ENCODE peak calls at places on chromosome 5, in five cellular contexts. X, C, B, J and E are unnamed samples.

GRCh38 chr5:169577966-169578365 is 5.6 kb upstream of the SPDL1 start:
- DNase-seq in B (no peak), J (no peak), X (peak), C (no peak), E (no peak)

GRCh38 chr5:115810776-115811175 is 5.7 kb downstream of the CDO1 start:
- DNase-seq in C (no peak), B (no peak), X (no peak), J (no peak), E (no peak)

GRCh38 chr5:87127956-87128687 is 139.6 kb upstream of the RASA1 start:
- DNase-seq in X (no peak), J (no peak), C (no peak), B (no peak), E (no peak)

GRCh38 chr5:173515526-173515925 is 100.9 kb downstream of the BOD1 start:
- DNase-seq in B (no peak), C (no peak), X (no peak), J (peak), E (no peak)

GRCh38 chr5:83701886-83702285 is 18.8 kb downstream of the HAPLN1 start:
- DNase-seq in J (no peak), C (no peak), B (no peak), X (no peak), E (no peak)

GRCh38 chr5:153794327-153794726 is 244.4 kb downstream of the FAM114A2 start:
- DNase-seq in J (no peak), B (no peak), C (no peak), X (no peak), E (no peak)

GRCh38 chr5:126829098-126829497 is 52.2 kb downstream of the LMNB1 start:
- DNase-seq in J (no peak), C (no peak), B (no peak), X (no peak), E (no peak)

GRCh38 chr5:4018968-4019766 is 423.5 kb downstream of the IRX1 start:
- DNase-seq in B (no peak), C (no peak), X (no peak), J (no peak), E (no peak)

GRCh38 chr5:32499261-32499660 is 54.7 kb upstream of the ZFR start:
- DNase-seq in C (no peak), B (no peak), X (no peak), J (no peak), E (no peak)

GRCh38 chr5:175700991-175701390 is 43.1 kb downstream of the HRH2 start:
- DNase-seq in J (no peak), X (peak), C (no peak), B (no peak), E (no peak)

GRCh38 chr5:104757915-104758314 is 1195.3 kb upstream of the NUDT12 start:
- DNase-seq in B (no peak), X (no peak), J (no peak), C (no peak), E (no peak)

GRCh38 chr5:133469252-133469651 is 143.1 kb downstream of the FSTL4 start:
- DNase-seq in X (no peak), J (no peak), B (no peak), C (no peak), E (no peak)

GRCh38 chr5:77311217-77311571 is 100.7 kb downstream of the PDE8B start:
- DNase-seq in X (no peak), B (no peak), C (no peak), J (no peak), E (no peak)

GRCh38 chr5:137515238-137515637 is 16.1 kb upstream of the SPOCK1 start:
- DNase-seq in B (no peak), J (no peak), C (no peak), X (no peak), E (peak)

GRCh38 chr5:134142806-134143205 is 28.3 kb downstream of the TCF7 start:
- DNase-seq in X (no peak), C (peak), J (peak), B (peak), E (no peak)

GRCh38 chr5:129217179-129217578 is 122.6 kb downstream of the ISOC1 start:
- DNase-seq in J (no peak), C (no peak), X (no peak), B (no peak), E (no peak)

GRCh38 chr5:113050606-113051391 is 74.2 kb downstream of the DCP2 start:
- DNase-seq in J (no peak), B (no peak), C (no peak), X (no peak), E (no peak)

GRCh38 chr5:148653840-148654781 is at the start of gene HTR4:
- DNase-seq in B (peak), J (peak), C (no peak), X (peak), E (no peak)

GRCh38 chr5:4540375-4541173 is 599.6 kb upstream of the ADAMTS16 start:
- DNase-seq in B (no peak), X (no peak), J (no peak), C (no peak), E (no peak)

GRCh38 chr5:172420215-172420934 is 34.0 kb downstream of the SH3PXD2B start:
- DNase-seq in C (peak), X (no peak), J (peak), B (peak), E (peak)

GRCh38 chr5:88659529-88660325 is 223.3 kb downstream of the MEF2C start:
- DNase-seq in C (no peak), J (peak), X (no peak), B (no peak), E (no peak)

GRCh38 chr5:57976506-57976905 is 483.4 kb downstream of the PLK2 start:
- DNase-seq in B (no peak), C (no peak), X (no peak), J (no peak), E (no peak)

GRCh38 chr5:159049844-159050318 is 49.8 kb downstream of the EBF1 start:
- DNase-seq in J (no peak), C (no peak), B (no peak), X (peak), E (no peak)

GRCh38 chr5:145847499-145848497 is 12.7 kb upstream of the PRELID2 start:
- DNase-seq in C (no peak), B (no peak), J (no peak), X (no peak), E (no peak)

GRCh38 chr5:27906911-27907590 is 868.7 kb upstream of the CDH9 start:
- DNase-seq in J (no peak), C (no peak), X (no peak), B (no peak), E (no peak)

GRCh38 chr5:52269395-52269794 is 518.3 kb upstream of the ITGA1 start:
- DNase-seq in B (no peak), J (no peak), C (no peak), X (no peak), E (no peak)

GRCh38 chr5:98763001-98763630 is 10.3 kb upstream of the RGMB start:
- DNase-seq in B (no peak), J (no peak), X (no peak), C (no peak), E (no peak)

GRCh38 chr5:123359866-123360569 is 63.2 kb downstream of the CEP120 start:
- DNase-seq in C (no peak), X (no peak), J (no peak), B (no peak), E (no peak)

GRCh38 chr5:1074816-1075554 is 36.9 kb downstream of the SLC12A7 start:
- DNase-seq in B (no peak), X (no peak), J (no peak), C (no peak), E (no peak)

GRCh38 chr5:113217619-113218184 is 217.1 kb downstream of the TSSK1B start:
- DNase-seq in B (no peak), X (no peak), J (no peak), C (no peak), E (no peak)

GRCh38 chr5:138545919-138546562 is 3.0 kb upstream of the ETF1 start:
- DNase-seq in B (no peak), C (no peak), X (no peak), J (no peak), E (no peak)

GRCh38 chr5:170333161-170333909 is 35.8 kb upstream of the LCP2 start:
- DNase-seq in X (no peak), J (peak), C (peak), B (no peak), E (no peak)

GRCh38 chr5:9480499-9480898 is 65.4 kb downstream of the SEMA5A start:
- DNase-seq in C (no peak), B (no peak), X (no peak), J (no peak), E (no peak)

GRCh38 chr5:81631124-81631523 is 119.8 kb downstream of the SSBP2 start:
- DNase-seq in B (no peak), X (no peak), C (no peak), J (no peak), E (no peak)

GRCh38 chr5:39205550-39205949 is 13.8 kb downstream of the FYB1 start:
- DNase-seq in X (no peak), B (no peak), J (no peak), C (no peak), E (no peak)

GRCh38 chr5:39206630-39207319 is 12.6 kb downstream of the FYB1 start:
- DNase-seq in J (no peak), C (no peak), B (no peak), X (no peak), E (no peak)

GRCh38 chr5:39209924-39210323 is 9.4 kb downstream of the FYB1 start:
- DNase-seq in J (no peak), B (no peak), X (no peak), C (peak), E (no peak)

GRCh38 chr5:39208471-39208870 is 10.9 kb downstream of the FYB1 start:
- DNase-seq in J (no peak), C (no peak), X (no peak), B (no peak), E (no peak)

GRCh38 chr5:39207628-39208027 is 11.7 kb downstream of the FYB1 start:
- DNase-seq in C (no peak), X (no peak), J (no peak), B (no peak), E (no peak)
- H3K27ac ChIP-seq in C (no peak), X (no peak), J (no peak), B (no peak), E (no peak)

GRCh38 chr5:17187401-17187800 is 30.0 kb upstream of the BASP1 start:
- DNase-seq in J (no peak), X (no peak), C (no peak), B (no peak), E (no peak)

GRCh38 chr5:17189381-17190036 is 27.9 kb upstream of the BASP1 start:
- DNase-seq in J (peak), X (peak), B (peak), C (peak), E (peak)

GRCh38 chr5:17190799-17191391 is 26.5 kb upstream of the BASP1 start:
- DNase-seq in B (no peak), X (no peak), C (no peak), J (no peak), E (no peak)

GRCh38 chr5:17192191-17192590 is 25.2 kb upstream of the BASP1 start:
- DNase-seq in B (no peak), C (no peak), X (no peak), J (no peak), E (no peak)

GRCh38 chr5:17190242-17190778 is 27.1 kb upstream of the BASP1 start:
- DNase-seq in C (no peak), J (no peak), B (peak), X (peak), E (peak)
- TF ChIP-seq POLR2AphosphoS5 in C (peak), J (no peak), B (peak), X (no peak), E (no peak)

GRCh38 chr5:150155258-150156032 is at the start of gene PDGFRB:
- DNase-seq in X (peak), B (peak), J (peak), C (peak), E (peak)

GRCh38 chr5:150153957-150154617 is 1.6 kb downstream of the PDGFRB start:
- DNase-seq in C (no peak), B (no peak), J (peak), X (no peak), E (no peak)

GRCh38 chr5:150154618-150155134 is 969 bp downstream of the PDGFRB start:
- DNase-seq in X (no peak), C (no peak), B (no peak), J (no peak), E (no peak)

GRCh38 chr5:150153483-150153882 is 2.2 kb downstream of the PDGFRB start:
- DNase-seq in X (no peak), B (no peak), C (no peak), J (no peak), E (no peak)

GRCh38 chr5:150152636-150153462 is 2.8 kb downstream of the PDGFRB start:
- DNase-seq in C (no peak), J (no peak), X (peak), B (no peak), E (no peak)
- H3K27ac ChIP-seq in C (peak), J (no peak), X (peak), B (peak), E (peak)

GRCh38 chr5:53480474-53481353 is at the start of gene FST:
- DNase-seq in C (no peak), B (no peak), X (peak), J (peak), E (no peak)
- TF ChIP-seq POLR2AphosphoS5 in C (no peak), B (no peak), X (peak), J (no peak), E (no peak)

DNA sequence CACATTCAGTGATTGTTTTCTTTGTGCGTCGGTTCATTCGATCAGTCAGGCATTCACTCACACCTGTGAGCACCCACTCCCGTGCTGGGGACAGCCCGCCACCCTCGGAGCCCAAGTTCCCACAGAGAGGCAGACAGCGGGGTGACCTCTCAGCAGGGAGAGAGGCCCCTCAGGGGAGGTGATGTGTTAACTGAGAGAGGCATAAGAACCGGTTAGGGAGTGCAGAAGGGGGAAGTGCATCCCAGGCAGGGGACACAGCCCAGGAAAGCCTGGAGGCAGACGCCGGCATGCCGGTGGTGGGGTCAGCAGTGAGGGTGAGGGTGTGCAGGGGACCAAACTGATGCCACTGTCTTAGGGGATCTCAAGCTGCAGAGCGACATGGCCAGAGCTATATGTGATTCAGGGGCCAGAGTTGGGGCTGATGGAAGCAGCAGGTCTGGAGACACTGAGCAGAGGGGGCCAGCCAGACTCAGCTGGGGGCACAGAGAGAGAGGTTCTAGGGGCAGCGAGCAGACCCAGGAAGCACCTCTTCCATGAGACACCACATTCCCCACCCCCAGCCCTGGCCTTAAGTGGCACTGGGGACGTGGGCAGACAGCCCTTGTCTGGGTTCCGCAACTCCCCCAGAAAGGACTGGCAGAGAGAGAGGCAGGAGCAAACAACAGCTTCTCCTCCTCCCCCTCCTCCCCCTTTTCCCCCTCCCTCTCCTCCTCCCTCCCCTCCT is 35.9 kb downstream of the HK3 start:
- DNase-seq in J (no peak), X (peak), B (no peak), C (no peak), E (no peak)
- H3K27ac ChIP-seq in J (no peak), X (peak), B (no peak), C (no peak), E (no peak)